ENCODE peak calls at places on chromosomes 13 and 19, in five cellular contexts. One of them, this sample, is unnamed.

GRCh38 chr19:58317481-58318072 is 9.2 kb upstream of the ZSCAN22 start:
- DNase-seq in nucleus accumbens: no peak
- DNase-seq in D721Med: no peak
- DNase-seq in AG10803: peak; percentile 29
- DNase-seq in WTC11: no peak
- DNase-seq in this sample: no peak

GRCh38 chr13:98349731-98350305 is 172.7 kb upstream of the RNF113B start:
- DNase-seq in AG10803: no peak
- DNase-seq in nucleus accumbens: no peak
- DNase-seq in D721Med: no peak
- DNase-seq in WTC11: peak; percentile 70
- DNase-seq in this sample: no peak

GRCh38 chr13:40618581-40619478 is 47.6 kb downstream of the FOXO1 start:
- DNase-seq in D721Med: no peak
- DNase-seq in AG10803: no peak
- DNase-seq in nucleus accumbens: no peak
- DNase-seq in WTC11: no peak
- DNase-seq in this sample: no peak

GRCh38 chr19:49442793-49443365 is 1.6 kb upstream of the SLC17A7 start:
- DNase-seq in D721Med: no peak
- DNase-seq in nucleus accumbens: no peak
- DNase-seq in AG10803: peak; percentile 85
- DNase-seq in WTC11: peak; percentile 100
- DNase-seq in this sample: peak; percentile 96

GRCh38 chr13:42063105-42063504 is 14.7 kb downstream of the DGKH start:
- DNase-seq in D721Med: no peak
- DNase-seq in WTC11: no peak
- DNase-seq in nucleus accumbens: no peak
- DNase-seq in AG10803: no peak
- DNase-seq in this sample: no peak

GRCh38 chr13:50676602-50677001 is 166.9 kb downstream of the DLEU7 start:
- DNase-seq in WTC11: no peak
- DNase-seq in D721Med: no peak
- DNase-seq in AG10803: peak; percentile 75
- DNase-seq in nucleus accumbens: no peak
- DNase-seq in this sample: no peak

GRCh38 chr13:94620286-94620896 is 18.7 kb downstream of the GPR180 start:
- DNase-seq in nucleus accumbens: no peak
- DNase-seq in AG10803: peak; percentile 24
- DNase-seq in D721Med: no peak
- DNase-seq in WTC11: peak; percentile 48
- DNase-seq in this sample: no peak

GRCh38 chr19:13841339-13842293 is 35.3 kb upstream of the NANOS3 start:
- DNase-seq in D721Med: no peak
- DNase-seq in nucleus accumbens: no peak
- DNase-seq in AG10803: peak; percentile 48
- DNase-seq in WTC11: no peak
- DNase-seq in this sample: peak; percentile 94

GRCh38 chr19:27974082-27974513 is 1238.9 kb downstream of the UQCRFS1 start:
- DNase-seq in D721Med: no peak
- DNase-seq in WTC11: peak; percentile 52
- DNase-seq in AG10803: peak; percentile 42
- DNase-seq in nucleus accumbens: peak; percentile 2
- DNase-seq in this sample: no peak

This sample was measured in chondrocyte.